ENCODE peak calls at places on chromosomes 4 and X, in nine cellular contexts. X is stomach, K is suprapubic skin, B is SK-N-SH, V is A549, A is tibial nerve, Y is transverse colon, P is sigmoid colon, F is ovary. R is an unnamed sample.
A peak's percentile ranks its signal among the peaks of the same experiment; 100 is the strongest.

GRCh38 chr4:1922826-1923225 is 51.6 kb downstream of the NSD2 start:
- DNase-seq in X (no peak), K (no peak), B (no peak), V (no peak), A (no peak), Y (no peak), P (no peak), F (no peak), R (no peak)

GRCh38 chrX:76971393-76972376 is 475.5 kb upstream of the FGF16 start:
- DNase-seq in X (no peak), K (no peak), B (no peak), V (no peak), A (no peak), Y (no peak), P (no peak), F (no peak), R (no peak)

GRCh38 chrX:101219116-101219839 is at the start of gene DRP2:
- DNase-seq in X (no peak), K (no peak), B (no peak), V (peak; percentile 4), A (no peak), Y (no peak), P (no peak), F (no peak), R (no peak)

GRCh38 chr4:173169428-173170209 is 1.0 kb downstream of the GALNT7 start:
- DNase-seq in X (peak; percentile 56), K (peak; percentile 85), B (peak; percentile 91), V (peak; percentile 34), A (peak; percentile 34), Y (peak; percentile 62), P (peak; percentile 80), F (peak; percentile 70), R (peak; percentile 78)

GRCh38 chrX:120769576-120770341 is 105.9 kb downstream of the CT47B1 start:
- DNase-seq in X (no peak), K (no peak), B (peak; percentile 19), V (peak; percentile 3), A (no peak), Y (no peak), P (no peak), F (no peak), R (no peak)

GRCh38 chrX:121308276-121308805 is 260.9 kb downstream of the GLUD2 start:
- DNase-seq in X (no peak), K (no peak), B (peak; percentile 1), V (peak; percentile 4), A (no peak), Y (peak; percentile 8), P (no peak), F (no peak), R (no peak)

GRCh38 chrX:6052111-6052745 is 176.4 kb downstream of the NLGN4X start:
- DNase-seq in X (no peak), K (no peak), B (peak; percentile 48), V (no peak), A (no peak), Y (no peak), P (no peak), F (no peak), R (no peak)

GRCh38 chrX:129512409-129512808 is 10.9 kb downstream of the SMARCA1 start:
- DNase-seq in X (no peak), K (no peak), B (no peak), V (no peak), A (no peak), Y (no peak), P (no peak), F (no peak), R (no peak)

GRCh38 chrX:30653415-30654131 is at the start of gene GK:
- DNase-seq in X (no peak), K (no peak), B (peak; percentile 48), V (no peak), A (no peak), Y (peak; percentile 19), P (peak; percentile 64), F (peak; percentile 23), R (no peak)

GRCh38 chr4:129561886-129562285 is 465.9 kb downstream of the C4orf33 start:
- DNase-seq in X (no peak), K (no peak), B (no peak), V (no peak), A (no peak), Y (no peak), P (no peak), F (no peak), R (no peak)

GRCh38 chrX:25012793-25013592 is 2.8 kb downstream of the ARX start:
- DNase-seq in X (no peak), K (no peak), B (peak; percentile 48), V (peak; percentile 46), A (no peak), Y (no peak), P (no peak), F (no peak), R (peak; percentile 66)

GRCh38 chr4:152273343-152273742 is 262.5 kb downstream of the FBXW7 start:
- DNase-seq in X (no peak), K (no peak), B (no peak), V (no peak), A (no peak), Y (no peak), P (no peak), F (no peak), R (no peak)

GRCh38 chrX:79161655-79162054 is 17.2 kb downstream of the GPR174 start:
- DNase-seq in X (no peak), K (no peak), B (no peak), V (no peak), A (no peak), Y (no peak), P (no peak), F (no peak), R (no peak)

DNA sequence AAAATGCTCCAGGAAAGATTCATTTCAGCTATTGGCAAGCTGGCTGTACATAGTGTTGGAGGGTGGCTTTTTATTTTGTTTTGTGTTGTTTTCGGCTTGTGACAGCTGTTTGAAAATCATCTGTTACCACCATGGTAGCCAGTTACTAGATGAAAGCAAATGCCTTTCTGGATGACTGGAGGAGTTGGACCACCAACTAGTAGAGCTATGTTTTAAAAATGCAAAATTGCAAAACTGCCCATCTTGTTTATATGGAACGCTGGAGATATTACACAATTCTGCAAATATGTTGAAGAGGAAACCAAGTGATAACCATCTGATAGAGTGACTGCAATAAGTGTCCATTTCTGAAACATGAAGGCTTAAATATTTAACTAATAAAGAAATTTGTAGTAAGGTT is 53.3 kb upstream of the TNIP3 start:
- DNase-seq in X (no peak), K (no peak), B (no peak), V (no peak), A (no peak), Y (no peak), P (no peak), F (no peak), R (no peak)
- TF ChIP-seq EP300 in X (no peak), K (no peak), B (no peak), V (no peak), A (no peak), Y (no peak), P (no peak), F (no peak), R (no peak)

DNA sequence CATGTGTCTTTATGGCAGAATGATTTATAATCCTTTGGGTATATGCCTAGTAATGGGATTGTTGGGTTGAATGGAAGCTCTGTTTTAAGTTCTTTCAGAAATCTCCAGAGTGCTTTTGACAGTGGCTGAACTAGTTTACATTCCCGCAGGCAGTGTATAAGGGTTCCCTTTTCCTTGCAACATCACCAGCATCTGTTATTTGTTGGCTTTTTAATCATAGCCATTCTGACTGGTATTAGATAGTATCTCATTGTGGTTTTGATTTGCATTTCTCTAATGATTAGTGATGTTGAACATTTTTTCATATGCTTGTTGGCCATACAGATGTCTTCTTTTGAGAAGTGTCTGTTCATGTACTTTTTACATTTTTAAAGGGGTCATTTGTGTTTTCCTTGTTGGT is 129.8 kb downstream of the TBCK start:
- DNase-seq in X (no peak), K (no peak), B (no peak), V (no peak), A (no peak), Y (no peak), P (no peak), F (no peak), R (no peak)
- TF ChIP-seq EP300 in X (no peak), K (no peak), B (no peak), V (no peak), A (no peak), Y (no peak), P (no peak), F (no peak), R (no peak)

GRCh38 chrX:110836982-110837381 is 41.4 kb upstream of the CHRDL1 start:
- DNase-seq in X (no peak), K (no peak), B (peak; percentile 22), V (no peak), A (no peak), Y (no peak), P (no peak), F (no peak), R (no peak)
- TF ChIP-seq EP300 in X (no peak), K (no peak), B (no peak), V (no peak), A (no peak), Y (no peak), P (no peak), F (no peak), R (no peak)

GRCh38 chrX:12950851-12951589 is 23.9 kb upstream of the TMSB4X start:
- DNase-seq in X (peak; percentile 39), K (no peak), B (peak; percentile 39), V (peak; percentile 78), A (no peak), Y (peak; percentile 63), P (no peak), F (no peak), R (no peak)
- TF ChIP-seq EP300 in X (no peak), K (no peak), B (no peak), V (no peak), A (no peak), Y (no peak), P (no peak), F (no peak), R (no peak)

GRCh38 chrX:118964252-118964651 is 10.2 kb upstream of the LONRF3 start:
- DNase-seq in X (no peak), K (no peak), B (no peak), V (no peak), A (no peak), Y (no peak), P (no peak), F (no peak), R (no peak)
- TF ChIP-seq EP300 in X (no peak), K (no peak), B (no peak), V (no peak), A (no peak), Y (no peak), P (no peak), F (no peak), R (no peak)

R was measured in upper lobe of left lung.